ENCODE peak calls at places on chromosome 22, in four cellular contexts. R, W, P and S are unnamed samples.

GRCh38 chr22:33986954-33987353 is 66.7 kb upstream of the LARGE1 start:
- DNase-seq in R (no peak), P (no peak), W (no peak), S (no peak)

GRCh38 chr22:23219787-23220484 is 39.6 kb downstream of the BCR start:
- DNase-seq in W (no peak), P (peak), R (peak), S (peak)

GRCh38 chr22:46652081-46652929 is 32.1 kb downstream of the GRAMD4 start:
- DNase-seq in R (peak), P (no peak), W (peak), S (no peak)

GRCh38 chr22:45616432-45616831 is 55.2 kb upstream of the ATXN10 start:
- DNase-seq in R (no peak), W (no peak), P (no peak), S (no peak)

GRCh38 chr22:50308597-50308935 is 1.1 kb upstream of the PLXNB2 start:
- DNase-seq in P (no peak), R (no peak), W (peak), S (no peak)

GRCh38 chr22:35854334-35854733 is 136.7 kb downstream of the APOL5 start:
- DNase-seq in W (no peak), R (no peak), P (no peak), S (no peak)

GRCh38 chr22:44107341-44107740 is 73.4 kb upstream of the PARVG start:
- DNase-seq in W (no peak), P (no peak), R (no peak), S (no peak)

GRCh38 chr22:46064966-46065666 is 85.2 kb upstream of the PPARA start:
- DNase-seq in P (peak), W (no peak), R (no peak), S (no peak)

GRCh38 chr22:49951001-49951677 is 9.4 kb upstream of the PIM3 start:
- DNase-seq in W (no peak), R (no peak), P (peak), S (peak)

DNA sequence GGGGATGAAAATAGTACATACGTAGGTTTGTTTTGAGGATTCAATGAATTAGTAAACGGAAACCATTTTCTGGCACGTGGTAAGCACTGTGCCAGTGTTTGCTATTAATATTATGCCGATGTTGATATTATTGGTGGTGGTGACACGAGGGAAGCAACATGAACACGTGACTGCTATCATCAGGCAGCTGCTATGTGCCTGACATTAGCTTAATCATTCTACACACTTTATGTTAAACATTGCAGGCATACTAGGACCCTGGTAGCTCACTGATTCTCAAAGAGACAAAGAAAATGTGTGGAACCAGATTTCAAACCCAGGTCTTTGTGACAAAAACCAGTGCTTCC is 656 bp downstream of the SRRD start:
- DNase-seq in R (no peak), W (no peak), P (no peak), S (no peak)
- H3K27ac ChIP-seq in R (peak), W (peak), P (peak), S (peak)

GRCh38 chr22:20771918-20772625 is 1.8 kb upstream of the SERPIND1 start:
- DNase-seq in W (peak), P (no peak), R (no peak), S (no peak)
- TF ChIP-seq CTCF in W (no peak), P (peak), R (peak), S (no peak)

GRCh38 chr22:41862160-41862529 is 29.2 kb downstream of the SREBF2 start:
- DNase-seq in P (no peak), W (no peak), R (no peak), S (no peak)

GRCh38 chr22:41857860-41858199 is 24.9 kb downstream of the SREBF2 start:
- DNase-seq in R (no peak), W (no peak), P (no peak), S (no peak)

GRCh38 chr22:41863472-41863871 is 30.6 kb downstream of the SREBF2 start:
- DNase-seq in W (no peak), R (no peak), P (no peak), S (no peak)

GRCh38 chr22:41857160-41857859 is 24.4 kb downstream of the SREBF2 start:
- DNase-seq in R (peak), P (peak), W (peak), S (peak)

DNA sequence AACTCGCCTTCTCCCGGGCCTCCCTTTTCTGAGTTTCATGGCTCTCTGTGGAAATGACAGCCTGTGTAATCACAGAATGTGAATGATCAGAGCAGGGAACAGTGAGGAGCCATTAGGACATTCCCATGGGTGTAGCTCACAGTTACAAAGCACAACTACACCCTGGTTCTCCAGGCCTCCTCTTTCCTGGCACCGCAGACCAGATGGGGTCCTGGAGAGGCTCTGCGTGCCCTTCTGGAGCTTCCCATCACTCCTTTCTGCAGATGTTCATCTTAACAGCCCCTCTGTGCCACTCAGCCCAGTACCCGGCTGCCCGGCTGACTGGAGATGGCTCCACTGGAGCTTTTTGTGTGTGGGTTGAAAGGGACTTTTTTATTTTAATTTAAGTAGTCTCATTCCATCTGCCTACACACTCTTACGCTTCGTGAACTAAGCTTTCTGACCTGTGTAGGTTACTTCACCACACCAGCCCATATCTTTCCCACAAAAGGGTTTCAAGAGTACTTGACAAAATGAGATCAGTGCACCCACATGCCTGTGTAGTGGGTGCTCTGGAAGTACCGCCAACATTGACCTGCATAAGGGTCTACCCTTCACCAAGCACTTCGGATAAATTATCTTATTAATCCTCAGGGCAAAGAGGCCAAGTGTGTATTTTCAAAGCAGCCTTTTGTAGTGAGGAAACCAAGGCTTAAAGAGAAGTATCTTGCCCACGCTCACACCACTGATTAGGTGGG is 29.8 kb downstream of the SREBF2 start:
- DNase-seq in W (no peak), R (no peak), P (no peak), S (no peak)
- H3K27ac ChIP-seq in W (no peak), R (peak), P (no peak), S (peak)

DNA sequence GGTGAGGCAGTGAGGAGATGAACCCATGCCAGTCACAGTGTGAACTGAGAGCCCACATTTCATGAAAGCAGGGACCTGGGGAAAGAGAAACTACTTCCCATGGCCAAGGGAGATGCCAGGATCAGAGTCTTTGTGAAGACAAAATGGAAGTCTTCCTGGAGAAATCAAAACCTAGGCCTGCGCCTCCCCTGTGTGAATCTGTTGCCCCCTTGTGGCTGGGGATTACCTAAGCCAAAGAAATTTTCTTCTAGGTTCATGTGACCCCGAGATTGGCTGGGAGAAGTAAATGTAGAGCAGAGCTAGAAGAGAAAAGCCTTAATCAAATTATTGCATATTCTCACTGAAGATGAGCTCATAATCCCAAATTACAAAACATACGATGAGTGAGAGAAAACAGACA is 1075.3 kb downstream of the TBC1D22A start:
- DNase-seq in W (peak), P (peak), R (no peak), S (no peak)
- TF ChIP-seq CTCF in W (no peak), P (peak), R (no peak), S (no peak)

DNA sequence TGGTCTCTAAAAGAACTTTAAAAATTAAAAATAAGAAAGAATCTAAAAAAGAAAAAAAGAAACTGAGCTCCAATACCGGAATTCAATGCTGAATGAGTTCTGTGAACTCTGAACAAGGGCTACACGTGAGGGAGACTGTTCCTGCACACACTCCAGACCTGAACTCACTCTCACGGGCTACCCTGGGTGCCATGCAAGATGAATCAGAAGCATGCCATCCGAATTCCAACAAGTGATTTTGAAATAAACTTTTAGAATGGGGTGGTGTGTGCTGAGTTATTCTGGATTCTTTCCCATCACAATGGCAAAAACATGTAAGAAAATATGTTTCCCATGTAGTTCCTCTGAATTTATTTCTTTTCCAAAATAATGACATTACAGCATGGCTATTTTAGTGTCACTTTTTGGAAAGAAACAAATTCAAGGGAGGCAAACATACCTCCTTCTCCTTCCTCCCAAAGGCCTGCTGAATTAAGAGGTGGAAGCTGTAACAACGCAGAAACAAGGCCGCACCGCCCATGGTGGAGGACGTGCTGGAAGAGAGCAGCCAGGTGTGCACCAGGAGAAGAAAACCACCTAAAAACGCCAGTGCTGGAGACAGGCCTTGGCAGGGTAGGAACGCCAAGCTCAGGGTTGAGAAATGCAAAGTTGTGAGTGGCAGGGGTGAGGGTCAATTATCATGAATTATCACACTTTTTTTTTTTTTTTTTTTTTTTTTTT is 63.2 kb upstream of the ARFGAP3 start:
- DNase-seq in R (no peak), W (peak), P (no peak), S (no peak)
- H3K27ac ChIP-seq in R (no peak), W (peak), P (no peak), S (peak)

GRCh38 chr22:38180841-38181452 is 683 bp downstream of the PLA2G6 start:
- DNase-seq in P (peak), W (no peak), R (no peak), S (no peak)
- TF ChIP-seq CTCF in P (no peak), W (no peak), R (no peak), S (no peak)

GRCh38 chr22:40021401-40022000 is 26.7 kb downstream of the FAM83F start:
- DNase-seq in R (no peak), W (no peak), P (no peak), S (no peak)
- H3K27ac ChIP-seq in R (no peak), W (no peak), P (no peak), S (peak)